ENCODE peak calls at places on chromosome 12, in four cellular contexts. One of them, this sample, is unnamed.
A peak's percentile ranks its signal among the peaks of the same experiment; 100 is the strongest.

GRCh38 chr12:6494968-6495367 is 1.1 kb downstream of the NCAPD2 start:
- DNase-seq in ovary: no peak
- DNase-seq in sigmoid colon: no peak
- DNase-seq in HepG2: no peak
- DNase-seq in this sample: no peak

GRCh38 chr12:57775044-57775443 is 2.6 kb downstream of the EEF1AKMT3 start:
- DNase-seq in ovary: no peak
- DNase-seq in sigmoid colon: no peak
- DNase-seq in HepG2: no peak
- DNase-seq in this sample: no peak

GRCh38 chr12:3809357-3810015 is 56.6 kb upstream of the CRACR2A start:
- DNase-seq in ovary: no peak
- DNase-seq in sigmoid colon: no peak
- DNase-seq in HepG2: no peak
- DNase-seq in this sample: no peak

GRCh38 chr12:52823761-52824450 is 10.0 kb upstream of the KRT4 start:
- DNase-seq in ovary: no peak
- DNase-seq in sigmoid colon: no peak
- DNase-seq in HepG2: no peak
- DNase-seq in this sample: no peak

GRCh38 chr12:108193922-108194321 is 64.8 kb downstream of the WSCD2 start:
- DNase-seq in ovary: no peak
- DNase-seq in sigmoid colon: no peak
- DNase-seq in HepG2: peak; percentile 9
- DNase-seq in this sample: no peak

GRCh38 chr12:77734489-77734888 is 96.2 kb upstream of the NAV3 start:
- DNase-seq in ovary: peak; percentile 35
- DNase-seq in sigmoid colon: no peak
- DNase-seq in HepG2: no peak
- DNase-seq in this sample: no peak

GRCh38 chr12:6097384-6097783 is 27.1 kb downstream of the VWF start:
- DNase-seq in ovary: no peak
- DNase-seq in sigmoid colon: no peak
- DNase-seq in HepG2: no peak
- DNase-seq in this sample: no peak

GRCh38 chr12:54201001-54201794 is 12.4 kb upstream of the SMUG1 start:
- DNase-seq in ovary: peak; percentile 68
- DNase-seq in sigmoid colon: peak; percentile 77
- DNase-seq in HepG2: peak; percentile 51
- DNase-seq in this sample: peak; percentile 50

GRCh38 chr12:10540776-10541205 is 35.1 kb downstream of the EIF2S3B start:
- DNase-seq in ovary: no peak
- DNase-seq in sigmoid colon: no peak
- DNase-seq in HepG2: no peak
- DNase-seq in this sample: no peak

GRCh38 chr12:7645395-7646177 is 20.1 kb downstream of the APOBEC1 start:
- DNase-seq in ovary: no peak
- DNase-seq in sigmoid colon: no peak
- DNase-seq in HepG2: peak; percentile 6
- DNase-seq in this sample: no peak

DNA sequence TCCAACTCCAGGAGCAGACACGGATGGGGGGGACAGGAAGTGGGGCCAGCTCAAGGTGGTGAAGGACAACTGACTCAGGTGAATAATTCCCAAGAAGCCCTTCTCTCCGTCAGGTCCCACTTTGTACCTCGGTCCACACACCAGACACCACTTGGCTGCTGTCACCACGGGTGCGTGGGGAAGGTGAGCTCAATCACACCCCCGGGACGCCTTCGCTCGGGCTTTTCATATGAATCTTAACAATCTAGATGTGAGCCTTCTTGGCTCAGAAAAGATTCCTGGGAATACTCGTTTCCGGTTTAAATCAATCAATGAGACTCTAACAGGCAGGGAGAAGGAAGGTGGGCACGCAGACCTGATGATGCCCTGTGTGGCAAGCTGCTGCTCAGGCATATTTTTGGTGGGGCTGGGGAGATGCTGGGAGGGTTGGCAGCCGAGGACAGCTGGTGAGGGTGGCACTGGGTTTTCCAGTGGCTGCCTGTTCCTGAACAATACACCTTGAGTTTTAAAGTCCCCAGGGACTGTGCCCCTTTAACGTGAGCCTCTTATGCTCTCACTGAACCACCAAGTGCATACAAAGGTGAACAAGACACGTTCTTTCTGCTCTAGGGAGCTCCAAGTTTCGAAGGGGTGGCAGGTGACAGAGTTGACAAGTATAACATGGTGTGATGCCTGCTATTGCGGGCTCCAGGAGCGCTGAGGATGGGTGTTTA is 5.1 kb downstream of the TESC start:
- DNase-seq in ovary: no peak
- DNase-seq in sigmoid colon: peak; percentile 28
- DNase-seq in HepG2: no peak
- DNase-seq in this sample: no peak
- H3K4me1 ChIP-seq in ovary: peaks cover 2% of the 10 kb centered on the region
- H3K4me1 ChIP-seq in sigmoid colon: peaks cover 9% of the 10 kb centered on the region
- H3K4me1 ChIP-seq in HepG2: peaks cover 90% of the 10 kb centered on the region
- H3K4me1 ChIP-seq in this sample: peaks cover 32% of the 10 kb centered on the region

GRCh38 chr12:126899926-126900792 is 1366.8 kb upstream of the TMEM132C start:
- DNase-seq in ovary: no peak
- DNase-seq in sigmoid colon: no peak
- DNase-seq in HepG2: no peak
- DNase-seq in this sample: no peak

GRCh38 chr12:126907900-126908764 is 1358.8 kb upstream of the TMEM132C start:
- DNase-seq in ovary: no peak
- DNase-seq in sigmoid colon: no peak
- DNase-seq in HepG2: no peak
- DNase-seq in this sample: no peak

GRCh38 chr12:126905752-126906151 is 1361.2 kb upstream of the TMEM132C start:
- DNase-seq in ovary: no peak
- DNase-seq in sigmoid colon: no peak
- DNase-seq in HepG2: no peak
- DNase-seq in this sample: no peak

GRCh38 chr12:126898562-126898961 is 1368.4 kb upstream of the TMEM132C start:
- DNase-seq in ovary: no peak
- DNase-seq in sigmoid colon: no peak
- DNase-seq in HepG2: no peak
- DNase-seq in this sample: no peak

GRCh38 chr12:126903180-126903876 is 1363.6 kb upstream of the TMEM132C start:
- DNase-seq in ovary: no peak
- DNase-seq in sigmoid colon: no peak
- DNase-seq in HepG2: no peak
- DNase-seq in this sample: no peak
- H3K9me3 ChIP-seq in ovary: no peaks in the 10 kb centered on the region
- H3K9me3 ChIP-seq in sigmoid colon: no peaks in the 10 kb centered on the region
- H3K9me3 ChIP-seq in HepG2: peaks cover 55% of the 10 kb centered on the region
- H3K9me3 ChIP-seq in this sample: no peaks in the 10 kb centered on the region

DNA sequence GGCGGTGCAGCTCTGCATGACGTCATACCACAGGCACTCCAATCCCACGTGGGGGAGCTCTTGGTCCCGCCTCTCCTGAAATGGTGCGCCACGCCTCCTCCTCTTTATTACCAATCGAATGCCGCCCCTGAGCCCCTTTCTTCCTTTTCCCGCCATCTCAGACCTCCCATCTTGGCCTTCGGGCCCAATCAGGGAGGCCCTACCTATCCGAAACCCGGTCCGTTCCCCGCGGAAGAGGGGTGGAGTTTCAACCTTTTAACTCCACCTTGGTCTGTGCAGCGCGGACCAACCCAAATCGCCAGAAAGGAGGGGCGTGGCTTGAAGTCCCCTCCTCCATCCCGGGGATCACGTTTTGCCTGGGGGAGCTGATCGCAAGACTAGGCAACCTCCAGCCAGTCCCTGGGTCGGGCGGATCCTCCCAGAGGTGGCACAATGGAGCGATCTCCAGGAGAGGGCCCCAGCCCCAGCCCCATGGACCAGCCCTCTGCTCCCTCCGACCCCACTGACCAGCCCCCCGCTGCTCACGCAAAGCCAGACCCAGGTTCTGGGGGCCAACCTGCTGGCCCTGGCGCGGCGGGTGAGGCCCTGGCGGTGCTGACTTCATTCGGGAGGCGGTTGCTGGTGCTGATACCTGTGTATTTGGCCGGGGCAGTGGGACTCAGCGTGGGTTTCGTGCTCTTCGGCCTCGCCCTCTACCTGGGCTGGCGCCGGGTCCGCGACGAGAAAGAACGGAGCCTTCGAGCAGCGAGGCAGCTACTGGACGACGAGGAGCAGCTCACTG is at the start of gene ESYT1:
- DNase-seq in ovary: peak; percentile 98
- DNase-seq in sigmoid colon: peak; percentile 100
- DNase-seq in HepG2: peak; percentile 100
- DNase-seq in this sample: peak; percentile 98
- TF ChIP-seq POLR2A in ovary: peak; percentile 96
- TF ChIP-seq POLR2A in sigmoid colon: peak; percentile 98
- TF ChIP-seq POLR2A in HepG2: peak; percentile 96
- TF ChIP-seq POLR2A in this sample: no peak

GRCh38 chr12:11824736-11825135 is 175.3 kb downstream of the ETV6 start:
- DNase-seq in ovary: no peak
- DNase-seq in sigmoid colon: no peak
- DNase-seq in HepG2: no peak
- DNase-seq in this sample: no peak
- H3K4me1 ChIP-seq in ovary: peaks cover 13% of the 10 kb centered on the region
- H3K4me1 ChIP-seq in sigmoid colon: peaks cover 69% of the 10 kb centered on the region
- H3K4me1 ChIP-seq in HepG2: peaks cover 3% of the 10 kb centered on the region
- H3K4me1 ChIP-seq in this sample: peaks cover 79% of the 10 kb centered on the region

GRCh38 chr12:48717252-48717695 is 767 bp upstream of the CCNT1 start:
- DNase-seq in ovary: no peak
- DNase-seq in sigmoid colon: no peak
- DNase-seq in HepG2: no peak
- DNase-seq in this sample: no peak

GRCh38 chr12:48716168-48716492 is 377 bp downstream of the CCNT1 start:
- DNase-seq in ovary: no peak
- DNase-seq in sigmoid colon: no peak
- DNase-seq in HepG2: no peak
- DNase-seq in this sample: no peak

GRCh38 chr12:48712209-48712608 is 4.3 kb downstream of the CCNT1 start:
- DNase-seq in ovary: no peak
- DNase-seq in sigmoid colon: no peak
- DNase-seq in HepG2: no peak
- DNase-seq in this sample: no peak

GRCh38 chr12:48716493-48717251 is at the start of gene CCNT1:
- DNase-seq in ovary: peak; percentile 98
- DNase-seq in sigmoid colon: peak; percentile 100
- DNase-seq in HepG2: peak; percentile 100
- DNase-seq in this sample: peak; percentile 99
- H3K9me3 ChIP-seq in ovary: no peaks in the 10 kb centered on the region
- H3K9me3 ChIP-seq in sigmoid colon: peaks cover 1% of the 10 kb centered on the region
- H3K9me3 ChIP-seq in HepG2: peaks cover 18% of the 10 kb centered on the region
- H3K9me3 ChIP-seq in this sample: peaks cover 12% of the 10 kb centered on the region

DNA sequence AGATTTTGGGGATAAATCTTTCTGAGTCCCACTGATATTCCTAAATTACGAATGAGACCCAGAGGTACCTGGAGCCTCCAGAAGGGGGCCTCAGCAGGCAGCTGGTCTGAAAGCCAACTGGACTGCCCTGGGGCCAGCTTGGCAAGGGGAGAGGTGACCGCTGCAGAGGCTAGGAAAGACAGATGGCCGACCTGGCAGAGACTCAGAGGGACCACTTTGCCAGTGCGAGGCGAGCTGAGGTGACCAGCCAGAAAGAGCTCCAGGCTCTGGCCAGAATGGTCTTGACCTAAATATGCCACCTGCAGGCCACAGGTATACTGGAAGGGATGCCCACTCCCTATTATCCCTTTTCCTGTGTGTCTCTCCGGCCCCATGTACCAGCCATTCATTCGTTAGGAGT is 256.8 kb upstream of the GARIN6 start:
- DNase-seq in ovary: no peak
- DNase-seq in sigmoid colon: no peak
- DNase-seq in HepG2: no peak
- DNase-seq in this sample: no peak
- TF ChIP-seq POLR2A in ovary: no peak
- TF ChIP-seq POLR2A in sigmoid colon: no peak
- TF ChIP-seq POLR2A in HepG2: no peak
- TF ChIP-seq POLR2A in this sample: no peak

DNA sequence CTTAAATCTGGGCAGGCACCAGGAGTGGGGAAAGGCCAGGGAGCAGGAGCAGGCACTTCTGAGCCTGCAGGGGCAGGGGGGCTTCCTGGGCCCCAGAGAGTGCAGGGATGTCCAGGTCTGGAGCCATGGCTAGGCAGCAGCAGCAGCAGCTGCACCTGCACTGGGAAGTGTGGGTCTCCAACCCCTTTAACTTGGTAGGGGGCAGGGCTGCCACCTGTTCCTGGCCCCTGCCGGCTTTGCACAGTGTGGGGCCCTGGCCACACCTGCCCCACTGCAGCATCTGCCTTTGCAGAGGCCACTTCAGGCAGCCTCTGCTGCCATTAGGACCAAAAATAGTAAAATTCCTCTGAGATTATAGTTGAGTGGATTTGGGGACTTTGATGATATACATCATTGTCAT is 138.5 kb downstream of the SLC16A7 start:
- DNase-seq in ovary: no peak
- DNase-seq in sigmoid colon: no peak
- DNase-seq in HepG2: no peak
- DNase-seq in this sample: no peak
- H3K4me1 ChIP-seq in ovary: no peaks in the 10 kb centered on the region
- H3K4me1 ChIP-seq in sigmoid colon: no peaks in the 10 kb centered on the region
- H3K4me1 ChIP-seq in HepG2: no peaks in the 10 kb centered on the region
- H3K4me1 ChIP-seq in this sample: peaks cover 6% of the 10 kb centered on the region

GRCh38 chr12:132211811-132212210 is 67.6 kb downstream of the NOC4L start:
- DNase-seq in ovary: no peak
- DNase-seq in sigmoid colon: no peak
- DNase-seq in HepG2: no peak
- DNase-seq in this sample: no peak
- H3K9me3 ChIP-seq in ovary: no peaks in the 10 kb centered on the region
- H3K9me3 ChIP-seq in sigmoid colon: peaks cover 3% of the 10 kb centered on the region
- H3K9me3 ChIP-seq in HepG2: no peaks in the 10 kb centered on the region
- H3K9me3 ChIP-seq in this sample: no peaks in the 10 kb centered on the region

This sample was measured in heart left ventricle.